ENCODE peak calls at places on chromosomes 16 and 17, in four cellular contexts. J is heart right ventricle; I is sciatic nerve; Y is naive thymus-derived CD4-positive, alpha-beta T cell. V is an unnamed sample.

GRCh38 chr17:55266051-55266957 is 1.5 kb downstream of the HLF start:
- ATAC-seq in I (peak), J (peak), Y (no peak), V (peak)

GRCh38 chr17:10022416-10022815 is 117.3 kb upstream of the RCVRN start:
- ATAC-seq in J (peak), Y (no peak), I (peak), V (no peak)

GRCh38 chr16:84844561-84845495 is 25.0 kb downstream of the CRISPLD2 start:
- ATAC-seq in I (peak), J (no peak), Y (no peak), V (no peak)

GRCh38 chr16:27290582-27290981 is 22.0 kb upstream of the NSMCE1 start:
- ATAC-seq in Y (no peak), I (no peak), J (no peak), V (no peak)

GRCh38 chr17:76658387-76658705 is 14.8 kb upstream of the ST6GALNAC1 start:
- ATAC-seq in I (no peak), J (no peak), Y (no peak), V (no peak)

GRCh38 chr16:77373726-77374125 is 61.1 kb downstream of the ADAMTS18 start:
- ATAC-seq in I (no peak), J (no peak), Y (no peak), V (no peak)

GRCh38 chr16:50928065-50928464 is 186.2 kb downstream of the CYLD start:
- ATAC-seq in Y (no peak), I (no peak), J (no peak), V (no peak)

GRCh38 chr16:71917900-71918299 is 22.6 kb downstream of the IST1 start:
- ATAC-seq in I (no peak), Y (no peak), J (no peak), V (no peak)